ENCODE peak calls at places on chromosomes 12 and 14, in ten cellular contexts. F is OCI-LY7, J is tibial artery, G is left ventricle myocardium inferior, L is MM.1S, K is uterus, H is lung, O is heart right ventricle, X is GM10248, D is dorsolateral prefrontal cortex. T is an unnamed sample.

GRCh38 chr12:100279612-100280244 is 12.8 kb downstream of the SCYL2 start:
- DNase-seq in F (no peak), J (no peak), G (no peak), L (no peak), K (no peak), H (no peak), O (no peak), X (no peak), D (no peak), T (no peak)

GRCh38 chr14:55104051-55104954 is 24.7 kb upstream of the LGALS3 start:
- DNase-seq in F (peak; percentile 28), J (no peak), G (no peak), L (no peak), K (no peak), H (no peak), O (no peak), X (no peak), D (no peak), T (no peak)

GRCh38 chr14:103538291-103539055 is 9.5 kb downstream of the TRMT61A start:
- DNase-seq in F (no peak), J (no peak), G (no peak), L (no peak), K (no peak), H (no peak), O (peak; percentile 48), X (no peak), D (no peak), T (no peak)

GRCh38 chr12:26658991-26659390 is 174.0 kb downstream of the ITPR2 start:
- DNase-seq in F (no peak), J (no peak), G (no peak), L (no peak), K (no peak), H (no peak), O (no peak), X (no peak), D (no peak), T (no peak)

GRCh38 chr12:56128669-56129209 is 672 bp downstream of the ESYT1 start:
- DNase-seq in F (no peak), J (no peak), G (no peak), L (no peak), K (no peak), H (no peak), O (peak; percentile 28), X (peak; percentile 25), D (peak; percentile 21), T (no peak)

GRCh38 chr12:77388611-77389265 is 323.4 kb upstream of the E2F7 start:
- DNase-seq in F (no peak), J (no peak), G (no peak), L (no peak), K (no peak), H (no peak), O (no peak), X (no peak), D (no peak), T (no peak)

GRCh38 chr12:73053903-73054302 is 781.7 kb downstream of the TRHDE start:
- DNase-seq in F (no peak), J (no peak), G (no peak), L (no peak), K (no peak), H (no peak), O (no peak), X (no peak), D (no peak), T (no peak)

GRCh38 chr14:67539116-67539515 is 6.0 kb downstream of the PLEKHH1 start:
- DNase-seq in F (no peak), J (no peak), G (no peak), L (no peak), K (no peak), H (no peak), O (no peak), X (no peak), D (no peak), T (peak; percentile 26)

GRCh38 chr12:109542014-109542413 is 31.3 kb downstream of the MMAB start:
- DNase-seq in F (no peak), J (no peak), G (no peak), L (no peak), K (no peak), H (no peak), O (no peak), X (no peak), D (no peak), T (no peak)

GRCh38 chr12:12839886-12840285 is 26.7 kb downstream of the DDX47 start:
- DNase-seq in F (no peak), J (peak; percentile 57), G (no peak), L (no peak), K (no peak), H (peak; percentile 48), O (peak; percentile 24), X (no peak), D (no peak), T (no peak)

GRCh38 chr14:93787465-93788306 is 599 bp downstream of the PRIMA1 start:
- DNase-seq in F (no peak), J (no peak), G (no peak), L (no peak), K (no peak), H (no peak), O (no peak), X (no peak), D (peak; percentile 34), T (peak; percentile 89)

GRCh38 chr14:24803933-24804494 is 170.0 kb upstream of the GZMB start:
- DNase-seq in F (no peak), J (no peak), G (no peak), L (no peak), K (no peak), H (no peak), O (no peak), X (no peak), D (no peak), T (no peak)

GRCh38 chr14:24808412-24808811 is 174.4 kb upstream of the GZMB start:
- DNase-seq in F (no peak), J (no peak), G (no peak), L (no peak), K (no peak), H (no peak), O (no peak), X (no peak), D (no peak), T (no peak)

GRCh38 chr14:24809147-24809546 is 175.2 kb upstream of the GZMB start:
- DNase-seq in F (no peak), J (no peak), G (no peak), L (no peak), K (no peak), H (no peak), O (no peak), X (no peak), D (no peak), T (no peak)

GRCh38 chr14:24804813-24805212 is 170.8 kb upstream of the GZMB start:
- DNase-seq in F (no peak), J (no peak), G (no peak), L (no peak), K (no peak), H (no peak), O (no peak), X (no peak), D (no peak), T (no peak)

DNA sequence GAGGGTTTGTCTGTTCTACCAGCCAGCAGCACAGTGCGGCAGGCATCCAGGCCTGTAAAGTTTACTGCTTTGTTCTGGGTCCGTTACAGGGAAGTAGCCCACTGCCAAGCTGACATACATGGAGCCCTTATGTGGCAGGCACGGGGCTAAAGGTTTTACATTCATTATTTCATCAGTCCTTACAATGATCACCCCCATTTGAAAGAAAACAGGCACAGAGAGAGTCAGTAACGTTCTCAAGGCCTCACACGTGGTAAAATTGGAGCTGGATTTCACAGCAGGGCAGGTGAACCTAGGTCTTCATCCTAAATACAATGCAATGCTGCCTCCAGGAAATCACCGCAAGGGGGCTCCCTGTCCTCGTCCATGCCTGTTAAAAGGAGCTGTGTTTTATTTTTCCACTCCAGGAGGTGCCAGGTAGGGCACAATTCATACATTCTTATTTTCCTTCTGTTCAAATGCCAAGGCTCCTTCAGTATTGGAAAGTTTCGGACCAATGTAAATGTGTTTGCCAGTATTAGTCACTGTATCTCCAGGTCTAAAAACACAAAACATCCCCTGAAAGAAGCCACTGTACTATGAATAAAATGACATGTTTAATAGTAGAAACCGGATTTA is 172.2 kb upstream of the GZMB start:
- DNase-seq in F (peak; percentile 1), J (peak; percentile 60), G (peak; percentile 68), L (peak; percentile 41), K (peak; percentile 47), H (peak; percentile 63), O (peak; percentile 70), X (peak; percentile 43), D (peak; percentile 6), T (peak; percentile 94)
- TF ChIP-seq CTCF in F (peak; percentile 39), J (peak; percentile 64), G (peak; percentile 93), L (peak; percentile 73), K (peak; percentile 62), H (peak; percentile 51), O (peak; percentile 88), X (peak; percentile 70), D (peak; percentile 82), T (peak; percentile 96)

GRCh38 chr12:46944104-46944503 is 118.3 kb upstream of the SLC38A4 start:
- DNase-seq in F (no peak), J (no peak), G (no peak), L (peak; percentile 83), K (no peak), H (no peak), O (no peak), X (no peak), D (no peak), T (no peak)
- TF ChIP-seq CTCF in F (no peak), J (no peak), G (peak; percentile 37), L (peak; percentile 35), K (no peak), H (no peak), O (no peak), X (no peak), D (no peak), T (peak; percentile 39)

DNA sequence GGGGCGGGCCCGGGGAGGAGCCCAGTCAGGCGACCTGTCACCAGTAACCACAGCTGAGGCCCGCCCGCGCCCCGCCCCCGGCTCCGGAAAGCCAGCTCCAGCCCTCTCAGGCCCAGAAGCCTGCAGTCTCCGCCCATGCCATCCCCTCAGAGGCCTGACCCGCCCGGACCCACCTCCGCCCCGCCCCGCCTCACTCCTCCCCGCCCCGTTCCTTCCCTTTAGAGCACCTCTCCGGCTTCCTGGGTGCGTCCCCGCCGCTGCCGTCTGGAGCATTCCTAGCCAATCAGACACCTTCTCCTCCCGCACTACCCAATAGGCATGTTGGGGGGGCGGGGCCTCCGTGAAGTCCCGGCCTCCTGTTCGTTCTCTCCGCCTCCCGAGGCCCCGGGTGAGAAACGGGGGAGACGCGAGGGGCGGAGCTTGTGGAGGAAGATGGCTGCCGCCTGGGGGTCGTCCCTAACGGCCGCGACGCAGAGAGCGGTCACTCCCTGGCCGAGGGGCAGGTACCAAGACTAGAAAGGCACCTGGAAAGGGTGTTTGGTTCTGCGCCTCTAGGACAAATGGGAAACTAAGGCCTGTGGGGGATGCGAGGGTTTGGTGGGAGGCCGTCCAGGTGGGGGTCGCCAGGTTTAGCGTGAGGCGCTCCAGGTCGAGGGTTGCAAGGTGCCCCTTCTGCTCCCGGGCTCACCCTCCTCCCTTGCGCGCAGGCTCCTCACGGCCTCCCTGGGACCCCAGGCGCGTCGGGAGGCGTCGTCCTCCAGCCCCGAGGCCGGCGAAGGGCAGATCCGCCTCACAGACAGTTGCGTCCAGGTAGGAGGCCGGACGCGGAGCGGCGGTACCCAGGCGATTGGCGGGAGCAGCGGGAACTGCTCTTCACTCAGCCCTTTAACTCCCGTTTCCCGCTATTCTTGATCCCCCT is at the start of gene ISCA2:
- DNase-seq in F (peak; percentile 99), J (peak; percentile 100), G (peak; percentile 100), L (peak; percentile 93), K (peak; percentile 100), H (peak; percentile 100), O (peak; percentile 100), X (peak; percentile 99), D (peak; percentile 100), T (peak; percentile 100)
- TF ChIP-seq CTCF in F (no peak), J (no peak), G (no peak), L (no peak), K (no peak), H (no peak), O (no peak), X (no peak), D (peak; percentile 9), T (no peak)

GRCh38 chr12:57173089-57173488 is 25.7 kb upstream of the LRP1-AS start:
- DNase-seq in F (peak; percentile 24), J (no peak), G (no peak), L (no peak), K (no peak), H (no peak), O (no peak), X (peak; percentile 59), D (no peak), T (peak; percentile 89)
- TF ChIP-seq CTCF in F (peak; percentile 77), J (peak; percentile 57), G (peak; percentile 69), L (peak; percentile 67), K (peak; percentile 47), H (no peak), O (peak; percentile 60), X (peak; percentile 67), D (peak; percentile 53), T (peak; percentile 88)